ENCODE peak calls at places on chromosomes 3 and 15, in ten cellular contexts. One of them, this sample, is unnamed.

GRCh38 chr3:127367593-127367992 is 79.7 kb upstream of the PRR20G start:
- DNase-seq in brain microvascular endothelial cell: no peak
- DNase-seq in adrenal gland: no peak
- DNase-seq in transverse colon: no peak
- DNase-seq in IMR-90: no peak
- DNase-seq in substantia nigra: no peak
- DNase-seq in esophagus muscularis mucosa: no peak
- DNase-seq in tibial nerve: no peak
- DNase-seq in AG04450: no peak
- DNase-seq in CD8-positive, alpha-beta T cell: no peak
- DNase-seq in this sample: no peak

GRCh38 chr3:72086051-72086711 is 301.2 kb upstream of the PROK2 start:
- DNase-seq in transverse colon: no peak
- DNase-seq in brain microvascular endothelial cell: peak; percentile 4
- DNase-seq in esophagus muscularis mucosa: no peak
- DNase-seq in CD8-positive, alpha-beta T cell: no peak
- DNase-seq in AG04450: no peak
- DNase-seq in IMR-90: peak; percentile 6
- DNase-seq in adrenal gland: no peak
- DNase-seq in tibial nerve: no peak
- DNase-seq in substantia nigra: no peak
- DNase-seq in this sample: no peak

GRCh38 chr15:99441871-99442267 is 123.9 kb upstream of the MEF2A start:
- DNase-seq in esophagus muscularis mucosa: peak; percentile 90
- DNase-seq in CD8-positive, alpha-beta T cell: no peak
- DNase-seq in substantia nigra: no peak
- DNase-seq in AG04450: no peak
- DNase-seq in tibial nerve: no peak
- DNase-seq in adrenal gland: no peak
- DNase-seq in brain microvascular endothelial cell: no peak
- DNase-seq in transverse colon: no peak
- DNase-seq in IMR-90: no peak
- DNase-seq in this sample: no peak

GRCh38 chr3:100269410-100270217 is 8.8 kb downstream of the TBC1D23 start:
- DNase-seq in brain microvascular endothelial cell: peak; percentile 72
- DNase-seq in substantia nigra: no peak
- DNase-seq in esophagus muscularis mucosa: no peak
- DNase-seq in tibial nerve: no peak
- DNase-seq in CD8-positive, alpha-beta T cell: no peak
- DNase-seq in IMR-90: peak; percentile 94
- DNase-seq in transverse colon: no peak
- DNase-seq in AG04450: peak; percentile 72
- DNase-seq in adrenal gland: no peak
- DNase-seq in this sample: no peak

GRCh38 chr15:69484837-69485236 is 32.2 kb downstream of the RPLP1 start:
- DNase-seq in brain microvascular endothelial cell: no peak
- DNase-seq in IMR-90: no peak
- DNase-seq in substantia nigra: no peak
- DNase-seq in tibial nerve: no peak
- DNase-seq in AG04450: no peak
- DNase-seq in CD8-positive, alpha-beta T cell: no peak
- DNase-seq in transverse colon: peak; percentile 21
- DNase-seq in esophagus muscularis mucosa: no peak
- DNase-seq in adrenal gland: no peak
- DNase-seq in this sample: no peak

GRCh38 chr3:108319428-108320053 is 23.2 kb downstream of the HHLA2 start:
- DNase-seq in substantia nigra: no peak
- DNase-seq in transverse colon: peak; percentile 64
- DNase-seq in adrenal gland: no peak
- DNase-seq in tibial nerve: no peak
- DNase-seq in brain microvascular endothelial cell: no peak
- DNase-seq in esophagus muscularis mucosa: no peak
- DNase-seq in AG04450: no peak
- DNase-seq in IMR-90: no peak
- DNase-seq in CD8-positive, alpha-beta T cell: no peak
- DNase-seq in this sample: no peak

GRCh38 chr3:42552830-42553229 is 28.9 kb downstream of the SEC22C start:
- DNase-seq in CD8-positive, alpha-beta T cell: no peak
- DNase-seq in adrenal gland: no peak
- DNase-seq in tibial nerve: no peak
- DNase-seq in AG04450: no peak
- DNase-seq in esophagus muscularis mucosa: no peak
- DNase-seq in brain microvascular endothelial cell: no peak
- DNase-seq in transverse colon: no peak
- DNase-seq in IMR-90: no peak
- DNase-seq in substantia nigra: no peak
- DNase-seq in this sample: no peak

GRCh38 chr15:64792282-64792681 is 16.9 kb upstream of the RBPMS2 start:
- DNase-seq in IMR-90: peak; percentile 18
- DNase-seq in tibial nerve: no peak
- DNase-seq in transverse colon: no peak
- DNase-seq in esophagus muscularis mucosa: no peak
- DNase-seq in brain microvascular endothelial cell: no peak
- DNase-seq in AG04450: no peak
- DNase-seq in substantia nigra: no peak
- DNase-seq in adrenal gland: no peak
- DNase-seq in CD8-positive, alpha-beta T cell: no peak
- DNase-seq in this sample: no peak

GRCh38 chr15:65184305-65184943 is 718 bp downstream of the CLPX start:
- DNase-seq in AG04450: no peak
- DNase-seq in esophagus muscularis mucosa: no peak
- DNase-seq in tibial nerve: peak; percentile 45
- DNase-seq in substantia nigra: no peak
- DNase-seq in CD8-positive, alpha-beta T cell: peak; percentile 13
- DNase-seq in adrenal gland: peak; percentile 78
- DNase-seq in IMR-90: peak; percentile 57
- DNase-seq in brain microvascular endothelial cell: peak; percentile 68
- DNase-seq in transverse colon: peak; percentile 73
- DNase-seq in this sample: peak; percentile 91

GRCh38 chr3:60743631-60744164 is 507.6 kb downstream of the FHIT start:
- DNase-seq in tibial nerve: no peak
- DNase-seq in transverse colon: no peak
- DNase-seq in brain microvascular endothelial cell: no peak
- DNase-seq in AG04450: no peak
- DNase-seq in substantia nigra: no peak
- DNase-seq in esophagus muscularis mucosa: peak; percentile 66
- DNase-seq in IMR-90: no peak
- DNase-seq in adrenal gland: no peak
- DNase-seq in CD8-positive, alpha-beta T cell: no peak
- DNase-seq in this sample: no peak

GRCh38 chr3:157746391-157746790 is 243.2 kb upstream of the VEPH1 start:
- DNase-seq in IMR-90: no peak
- DNase-seq in brain microvascular endothelial cell: no peak
- DNase-seq in adrenal gland: no peak
- DNase-seq in tibial nerve: no peak
- DNase-seq in substantia nigra: no peak
- DNase-seq in esophagus muscularis mucosa: no peak
- DNase-seq in CD8-positive, alpha-beta T cell: no peak
- DNase-seq in AG04450: no peak
- DNase-seq in transverse colon: no peak
- DNase-seq in this sample: no peak

GRCh38 chr3:177968891-177969290 is 567.3 kb upstream of the KCNMB2 start:
- DNase-seq in adrenal gland: no peak
- DNase-seq in CD8-positive, alpha-beta T cell: no peak
- DNase-seq in IMR-90: peak; percentile 48
- DNase-seq in substantia nigra: no peak
- DNase-seq in esophagus muscularis mucosa: no peak
- DNase-seq in transverse colon: no peak
- DNase-seq in brain microvascular endothelial cell: no peak
- DNase-seq in tibial nerve: no peak
- DNase-seq in AG04450: no peak
- DNase-seq in this sample: no peak

GRCh38 chr3:126274735-126275734 is 82.2 kb downstream of the KLF15 start:
- DNase-seq in tibial nerve: no peak
- DNase-seq in AG04450: no peak
- DNase-seq in adrenal gland: no peak
- DNase-seq in CD8-positive, alpha-beta T cell: no peak
- DNase-seq in IMR-90: no peak
- DNase-seq in transverse colon: no peak
- DNase-seq in esophagus muscularis mucosa: peak; percentile 19
- DNase-seq in brain microvascular endothelial cell: no peak
- DNase-seq in substantia nigra: no peak
- DNase-seq in this sample: no peak

GRCh38 chr15:50358805-50359204 is 3.8 kb upstream of the GABPB1 start:
- DNase-seq in IMR-90: peak; percentile 59
- DNase-seq in adrenal gland: peak; percentile 37
- DNase-seq in CD8-positive, alpha-beta T cell: no peak
- DNase-seq in substantia nigra: no peak
- DNase-seq in tibial nerve: no peak
- DNase-seq in brain microvascular endothelial cell: peak; percentile 39
- DNase-seq in AG04450: no peak
- DNase-seq in esophagus muscularis mucosa: no peak
- DNase-seq in transverse colon: peak; percentile 16
- DNase-seq in this sample: no peak

GRCh38 chr3:23648326-23648964 is 157.3 kb upstream of the UBE2E1 start:
- DNase-seq in transverse colon: no peak
- DNase-seq in IMR-90: peak; percentile 58
- DNase-seq in AG04450: no peak
- DNase-seq in tibial nerve: no peak
- DNase-seq in brain microvascular endothelial cell: no peak
- DNase-seq in adrenal gland: no peak
- DNase-seq in substantia nigra: no peak
- DNase-seq in CD8-positive, alpha-beta T cell: no peak
- DNase-seq in esophagus muscularis mucosa: peak; percentile 62
- DNase-seq in this sample: no peak

GRCh38 chr3:23650371-23651140 is 155.2 kb upstream of the UBE2E1 start:
- DNase-seq in brain microvascular endothelial cell: peak; percentile 72
- DNase-seq in IMR-90: peak; percentile 97
- DNase-seq in tibial nerve: no peak
- DNase-seq in esophagus muscularis mucosa: peak; percentile 77
- DNase-seq in adrenal gland: peak; percentile 7
- DNase-seq in transverse colon: no peak
- DNase-seq in substantia nigra: no peak
- DNase-seq in CD8-positive, alpha-beta T cell: no peak
- DNase-seq in AG04450: peak; percentile 80
- DNase-seq in this sample: no peak

GRCh38 chr3:23647706-23648258 is 158.0 kb upstream of the UBE2E1 start:
- DNase-seq in esophagus muscularis mucosa: peak; percentile 75
- DNase-seq in brain microvascular endothelial cell: no peak
- DNase-seq in IMR-90: no peak
- DNase-seq in tibial nerve: no peak
- DNase-seq in adrenal gland: no peak
- DNase-seq in substantia nigra: no peak
- DNase-seq in AG04450: no peak
- DNase-seq in transverse colon: no peak
- DNase-seq in CD8-positive, alpha-beta T cell: no peak
- DNase-seq in this sample: no peak

GRCh38 chr3:23649502-23649901 is 156.3 kb upstream of the UBE2E1 start:
- DNase-seq in tibial nerve: no peak
- DNase-seq in CD8-positive, alpha-beta T cell: no peak
- DNase-seq in AG04450: no peak
- DNase-seq in substantia nigra: no peak
- DNase-seq in transverse colon: no peak
- DNase-seq in esophagus muscularis mucosa: peak; percentile 19
- DNase-seq in adrenal gland: no peak
- DNase-seq in brain microvascular endothelial cell: no peak
- DNase-seq in IMR-90: no peak
- DNase-seq in this sample: peak; percentile 8

GRCh38 chr3:23648965-23649328 is 156.8 kb upstream of the UBE2E1 start:
- DNase-seq in IMR-90: peak; percentile 9
- DNase-seq in adrenal gland: peak; percentile 62
- DNase-seq in transverse colon: peak; percentile 63
- DNase-seq in AG04450: no peak
- DNase-seq in brain microvascular endothelial cell: no peak
- DNase-seq in CD8-positive, alpha-beta T cell: no peak
- DNase-seq in esophagus muscularis mucosa: peak; percentile 72
- DNase-seq in tibial nerve: no peak
- DNase-seq in substantia nigra: no peak
- DNase-seq in this sample: no peak
- H3K27ac ChIP-seq in IMR-90: no peak overlapping the region
- H3K27ac ChIP-seq in adrenal gland: no peak overlapping the region
- H3K27ac ChIP-seq in transverse colon: no peak overlapping the region
- H3K27ac ChIP-seq in AG04450: no peak overlapping the region
- H3K27ac ChIP-seq in brain microvascular endothelial cell: no peak overlapping the region
- H3K27ac ChIP-seq in CD8-positive, alpha-beta T cell: no peak overlapping the region
- H3K27ac ChIP-seq in esophagus muscularis mucosa: no peak overlapping the region
- H3K27ac ChIP-seq in tibial nerve: no peak overlapping the region
- H3K27ac ChIP-seq in substantia nigra: no peak overlapping the region
- H3K27ac ChIP-seq in this sample: no peak overlapping the region

GRCh38 chr15:96363692-96364091 is 33.2 kb downstream of the NR2F2 start:
- DNase-seq in adrenal gland: no peak
- DNase-seq in transverse colon: no peak
- DNase-seq in tibial nerve: no peak
- DNase-seq in AG04450: no peak
- DNase-seq in IMR-90: no peak
- DNase-seq in brain microvascular endothelial cell: no peak
- DNase-seq in CD8-positive, alpha-beta T cell: no peak
- DNase-seq in substantia nigra: no peak
- DNase-seq in esophagus muscularis mucosa: no peak
- DNase-seq in this sample: no peak
- H3K27ac ChIP-seq in adrenal gland: no peak overlapping the region
- H3K27ac ChIP-seq in transverse colon: no peak overlapping the region
- H3K27ac ChIP-seq in tibial nerve: peak overlapping the region; percentile 64
- H3K27ac ChIP-seq in AG04450: no peak overlapping the region
- H3K27ac ChIP-seq in IMR-90: no peak overlapping the region
- H3K27ac ChIP-seq in brain microvascular endothelial cell: no peak overlapping the region
- H3K27ac ChIP-seq in CD8-positive, alpha-beta T cell: no peak overlapping the region
- H3K27ac ChIP-seq in substantia nigra: no peak overlapping the region
- H3K27ac ChIP-seq in esophagus muscularis mucosa: no peak overlapping the region
- H3K27ac ChIP-seq in this sample: no peak overlapping the region

GRCh38 chr15:90211009-90211408 is 9.9 kb downstream of the SEMA4B start:
- DNase-seq in transverse colon: no peak
- DNase-seq in brain microvascular endothelial cell: no peak
- DNase-seq in CD8-positive, alpha-beta T cell: no peak
- DNase-seq in esophagus muscularis mucosa: no peak
- DNase-seq in substantia nigra: no peak
- DNase-seq in IMR-90: no peak
- DNase-seq in AG04450: no peak
- DNase-seq in adrenal gland: no peak
- DNase-seq in tibial nerve: no peak
- DNase-seq in this sample: no peak
- H3K27ac ChIP-seq in transverse colon: peak overlapping the region; percentile 90
- H3K27ac ChIP-seq in brain microvascular endothelial cell: peak overlapping the region; percentile 53
- H3K27ac ChIP-seq in CD8-positive, alpha-beta T cell: no peak overlapping the region
- H3K27ac ChIP-seq in esophagus muscularis mucosa: peak overlapping the region; percentile 57
- H3K27ac ChIP-seq in substantia nigra: no peak overlapping the region
- H3K27ac ChIP-seq in IMR-90: no peak overlapping the region
- H3K27ac ChIP-seq in AG04450: no peak overlapping the region
- H3K27ac ChIP-seq in adrenal gland: no peak overlapping the region
- H3K27ac ChIP-seq in tibial nerve: peak overlapping the region; percentile 72
- H3K27ac ChIP-seq in this sample: peak overlapping the region; percentile 66

DNA sequence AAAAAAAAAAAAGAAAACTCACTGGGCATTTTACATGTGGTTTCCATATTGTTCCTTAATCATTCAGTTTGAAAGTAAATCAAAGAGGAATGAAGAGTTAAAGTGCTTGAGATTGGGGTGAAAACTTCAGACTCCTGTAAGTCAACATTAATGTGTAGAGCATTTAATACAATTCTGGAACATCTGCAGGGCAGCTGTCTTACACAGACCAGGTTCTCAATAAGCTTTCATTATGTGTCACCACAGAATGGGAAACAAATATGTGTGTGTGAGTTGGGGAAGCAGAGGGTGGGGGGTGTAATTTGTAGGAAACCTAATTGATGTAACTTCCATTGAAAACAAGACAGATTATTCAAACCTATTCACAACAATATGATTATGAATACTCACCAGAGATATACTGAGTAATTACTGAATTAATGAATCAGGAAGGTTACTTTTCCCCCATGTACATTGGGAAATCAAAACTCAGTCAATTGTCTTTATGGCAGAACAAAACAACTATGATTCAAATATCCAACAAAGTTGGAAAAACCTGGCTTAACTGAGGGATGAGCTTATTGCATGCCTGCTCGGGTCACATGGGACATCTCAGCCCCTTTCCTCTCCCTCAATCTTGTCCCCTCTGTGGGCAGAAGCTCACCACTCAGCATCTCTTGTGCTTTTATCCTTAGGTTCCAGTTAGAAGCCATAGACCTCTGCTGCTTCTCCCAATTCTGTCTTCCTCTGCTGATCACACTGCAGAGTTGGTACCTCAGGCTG is 281.2 kb upstream of the THBS1 start:
- DNase-seq in IMR-90: peak; percentile 71
- DNase-seq in esophagus muscularis mucosa: no peak
- DNase-seq in adrenal gland: no peak
- DNase-seq in brain microvascular endothelial cell: no peak
- DNase-seq in tibial nerve: no peak
- DNase-seq in transverse colon: no peak
- DNase-seq in AG04450: no peak
- DNase-seq in substantia nigra: no peak
- DNase-seq in CD8-positive, alpha-beta T cell: no peak
- DNase-seq in this sample: no peak
- H3K27ac ChIP-seq in IMR-90: peak overlapping the region; percentile 83
- H3K27ac ChIP-seq in esophagus muscularis mucosa: no peak overlapping the region
- H3K27ac ChIP-seq in adrenal gland: no peak overlapping the region
- H3K27ac ChIP-seq in brain microvascular endothelial cell: peak overlapping the region; percentile 54
- H3K27ac ChIP-seq in tibial nerve: no peak overlapping the region
- H3K27ac ChIP-seq in transverse colon: peak overlapping the region; percentile 13
- H3K27ac ChIP-seq in AG04450: peak overlapping the region; percentile 65
- H3K27ac ChIP-seq in substantia nigra: no peak overlapping the region
- H3K27ac ChIP-seq in CD8-positive, alpha-beta T cell: no peak overlapping the region
- H3K27ac ChIP-seq in this sample: no peak overlapping the region

This sample was measured in vagina.